ENCODE peak calls at places on chromosomes 13 and 19, in five cellular contexts. F is thyroid gland, Y is uterus, J is stomach, G is tibial nerve. Z is an unnamed sample.

GRCh38 chr19:58182577-58182988 is 278 bp upstream of the ZNF274 start:
- DNase-seq in F (no peak), Y (no peak), J (no peak), G (no peak), Z (no peak)

GRCh38 chr13:59452189-59452588 is 711.5 kb downstream of the DIAPH3 start:
- DNase-seq in F (no peak), Y (no peak), J (no peak), G (no peak), Z (no peak)

GRCh38 chr13:112868308-112868707 is 100.7 kb upstream of the MCF2L start:
- DNase-seq in F (no peak), Y (no peak), J (no peak), G (no peak), Z (no peak)

GRCh38 chr13:22926176-22927007 is 254.4 kb upstream of the SGCG start:
- DNase-seq in F (peak), Y (peak), J (no peak), G (peak), Z (peak)

GRCh38 chr13:39840201-39840600 is 184.7 kb downstream of the COG6 start:
- DNase-seq in F (no peak), Y (no peak), J (no peak), G (peak), Z (no peak)

GRCh38 chr19:17332677-17333581 is 1.7 kb downstream of the ANO8 start:
- DNase-seq in F (no peak), Y (no peak), J (no peak), G (no peak), Z (no peak)

GRCh38 chr19:49932731-49933131 is 3.4 kb upstream of the NUP62 start:
- DNase-seq in F (no peak), Y (no peak), J (no peak), G (no peak), Z (no peak)

GRCh38 chr13:99256709-99257108 is 1.5 kb downstream of the GPR18 start:
- DNase-seq in F (no peak), Y (no peak), J (no peak), G (no peak), Z (no peak)

GRCh38 chr13:34066344-34066743 is 248.4 kb downstream of the RFC3 start:
- DNase-seq in F (no peak), Y (no peak), J (no peak), G (no peak), Z (no peak)

GRCh38 chr19:49847731-49848696 is 2.9 kb upstream of the PTOV1 start:
- DNase-seq in F (no peak), Y (no peak), J (no peak), G (no peak), Z (no peak)

GRCh38 chr13:59677966-59678814 is 485.5 kb downstream of the DIAPH3 start:
- DNase-seq in F (no peak), Y (no peak), J (no peak), G (no peak), Z (no peak)

GRCh38 chr19:30669329-30670010 is 297.3 kb downstream of the ZNF536 start:
- DNase-seq in F (peak), Y (peak), J (peak), G (peak), Z (peak)

GRCh38 chr13:62185631-62186256 is 770.1 kb upstream of the PCDH20 start:
- DNase-seq in F (no peak), Y (no peak), J (no peak), G (no peak), Z (no peak)

GRCh38 chr19:14475251-14476073 is at the start of gene PTGER1:
- DNase-seq in F (no peak), Y (no peak), J (no peak), G (no peak), Z (no peak)

GRCh38 chr19:29618871-29619270 is 12.8 kb downstream of the POP4 start:
- DNase-seq in F (no peak), Y (no peak), J (no peak), G (no peak), Z (no peak)

GRCh38 chr13:100789481-100789880 is 114.9 kb upstream of the TMTC4 start:
- DNase-seq in F (peak), Y (no peak), J (peak), G (no peak), Z (no peak)

GRCh38 chr19:39385629-39386411 is 5.1 kb downstream of the PAF1 start:
- DNase-seq in F (no peak), Y (no peak), J (no peak), G (no peak), Z (no peak)

GRCh38 chr19:3389446-3389778 is 23.0 kb downstream of the NFIC start:
- DNase-seq in F (no peak), Y (no peak), J (no peak), G (no peak), Z (no peak)

DNA sequence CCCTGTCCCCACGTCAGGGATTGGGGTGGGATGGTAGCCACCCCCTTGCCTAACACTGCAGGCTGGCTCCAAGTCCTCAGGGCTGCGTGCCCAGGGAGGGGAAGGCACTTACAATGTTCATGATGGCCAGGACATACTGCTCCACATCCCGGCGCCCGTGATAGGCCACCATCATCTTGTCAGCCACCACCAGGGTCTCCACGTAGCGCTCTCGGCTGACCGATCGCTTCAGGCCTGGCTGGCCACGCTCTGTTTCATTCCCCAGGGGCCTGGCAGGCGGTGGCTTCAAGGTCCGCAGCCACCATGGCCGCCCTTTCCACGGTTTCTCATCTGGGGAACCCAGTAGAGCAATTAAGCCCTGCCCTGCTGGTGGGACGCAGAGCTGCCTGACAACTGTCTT is 9.7 kb downstream of the ADAMTS10 start:
- DNase-seq in F (no peak), Y (no peak), J (no peak), G (no peak), Z (no peak)
- TF ChIP-seq POLR2A in F (no peak), Y (no peak), J (no peak), G (no peak), Z (no peak)

GRCh38 chr13:24151864-24152263 is 8.7 kb upstream of the SPATA13 start:
- DNase-seq in F (no peak), Y (no peak), J (no peak), G (no peak), Z (no peak)

GRCh38 chr13:24150613-24151012 is 9.9 kb upstream of the SPATA13 start:
- DNase-seq in F (no peak), Y (no peak), J (no peak), G (no peak), Z (no peak)

GRCh38 chr13:24148414-24149305 is 11.9 kb upstream of the SPATA13 start:
- DNase-seq in F (peak), Y (no peak), J (peak), G (no peak), Z (no peak)

GRCh38 chr13:24147570-24147963 is 13.0 kb upstream of the SPATA13 start:
- DNase-seq in F (no peak), Y (no peak), J (no peak), G (no peak), Z (no peak)

GRCh38 chr13:24149306-24150032 is 11.1 kb upstream of the SPATA13 start:
- DNase-seq in F (no peak), Y (no peak), J (no peak), G (no peak), Z (no peak)
- H3K27ac ChIP-seq in F (no peak), Y (peak), J (peak), G (peak), Z (no peak)

GRCh38 chr13:114142640-114143490 is 10.4 kb upstream of the RASA3 start:
- DNase-seq in F (no peak), Y (no peak), J (peak), G (no peak), Z (no peak)
- TF ChIP-seq POLR2A in F (no peak), Y (no peak), J (no peak), G (no peak), Z (no peak)

DNA sequence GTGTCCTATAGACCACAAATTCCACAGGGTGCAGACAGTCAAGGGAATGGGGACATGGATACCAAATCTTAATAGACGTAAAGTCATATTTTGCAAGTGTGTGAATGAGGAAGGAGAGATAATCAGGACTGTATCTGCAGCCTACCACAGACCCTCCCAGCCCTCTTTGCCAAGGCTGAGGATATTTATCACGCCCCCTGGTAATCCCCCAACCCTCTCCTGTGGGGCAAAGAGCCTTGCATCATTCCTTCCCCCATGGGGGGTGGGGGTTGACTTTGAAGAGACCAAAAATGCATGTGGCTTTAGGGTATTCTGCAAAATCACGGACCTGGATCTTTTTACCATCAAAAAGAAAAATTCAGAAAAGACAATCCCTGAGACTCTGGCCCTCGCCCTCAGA is 39.1 kb upstream of the IGFL1 start:
- DNase-seq in F (no peak), Y (no peak), J (no peak), G (no peak), Z (no peak)
- H3K27ac ChIP-seq in F (no peak), Y (no peak), J (no peak), G (no peak), Z (no peak)

GRCh38 chr19:43594710-43595604 is 977 bp downstream of the IRGQ start:
- DNase-seq in F (peak), Y (no peak), J (peak), G (no peak), Z (peak)

GRCh38 chr19:43594081-43594697 is 1.7 kb downstream of the IRGQ start:
- DNase-seq in F (no peak), Y (no peak), J (no peak), G (no peak), Z (no peak)

GRCh38 chr19:43595999-43596841 is at the start of the genes IRGQ and ZNF576:
- DNase-seq in F (peak), Y (peak), J (peak), G (peak), Z (peak)

GRCh38 chr19:43596842-43597461 is 557 bp downstream of the ZNF576 start:
- DNase-seq in F (no peak), Y (no peak), J (no peak), G (no peak), Z (no peak)

DNA sequence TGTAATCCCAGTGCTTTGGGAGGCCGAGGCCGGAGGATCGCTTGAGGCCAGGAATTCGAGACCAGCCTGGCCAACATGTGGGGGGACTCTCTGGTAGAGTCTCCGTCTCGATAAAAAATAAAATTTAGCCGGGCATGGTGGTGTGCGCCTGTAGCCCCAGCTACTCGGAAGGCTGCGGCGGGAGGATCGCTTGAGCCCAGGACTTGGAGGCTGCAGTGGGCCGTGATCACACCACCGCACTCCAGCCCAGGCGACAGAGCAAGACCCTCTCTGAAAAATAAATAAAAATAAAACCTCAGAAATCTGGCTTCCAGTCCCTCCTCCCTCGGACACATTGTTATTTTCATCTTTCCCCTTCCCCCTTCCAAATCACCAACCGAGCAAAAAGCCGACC is 332 bp downstream of the IRGQ start:
- DNase-seq in F (peak), Y (no peak), J (no peak), G (no peak), Z (no peak)
- TF ChIP-seq POLR2A in F (no peak), Y (no peak), J (no peak), G (no peak), Z (no peak)

DNA sequence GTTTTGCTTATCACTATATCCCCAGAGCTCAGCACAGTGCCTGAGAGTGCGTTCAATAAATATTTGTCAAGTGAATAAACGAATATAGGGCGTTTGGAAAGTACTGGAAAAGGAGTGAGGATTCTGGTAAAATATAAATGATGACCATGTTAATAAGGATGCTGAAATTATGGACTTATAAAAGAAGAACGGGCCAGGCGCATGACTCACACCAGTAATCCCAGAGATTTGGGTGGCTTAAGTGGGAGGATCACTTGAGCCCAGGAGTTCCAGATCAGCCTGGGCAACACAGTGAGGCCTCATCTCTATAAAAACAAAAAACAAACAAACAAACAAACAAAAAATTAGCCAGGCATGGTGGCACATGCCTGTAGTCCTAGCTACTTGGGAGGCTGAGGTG is 198.1 kb downstream of the VWA8 start:
- DNase-seq in F (no peak), Y (no peak), J (no peak), G (no peak), Z (no peak)
- H3K27ac ChIP-seq in F (no peak), Y (no peak), J (no peak), G (no peak), Z (no peak)

DNA sequence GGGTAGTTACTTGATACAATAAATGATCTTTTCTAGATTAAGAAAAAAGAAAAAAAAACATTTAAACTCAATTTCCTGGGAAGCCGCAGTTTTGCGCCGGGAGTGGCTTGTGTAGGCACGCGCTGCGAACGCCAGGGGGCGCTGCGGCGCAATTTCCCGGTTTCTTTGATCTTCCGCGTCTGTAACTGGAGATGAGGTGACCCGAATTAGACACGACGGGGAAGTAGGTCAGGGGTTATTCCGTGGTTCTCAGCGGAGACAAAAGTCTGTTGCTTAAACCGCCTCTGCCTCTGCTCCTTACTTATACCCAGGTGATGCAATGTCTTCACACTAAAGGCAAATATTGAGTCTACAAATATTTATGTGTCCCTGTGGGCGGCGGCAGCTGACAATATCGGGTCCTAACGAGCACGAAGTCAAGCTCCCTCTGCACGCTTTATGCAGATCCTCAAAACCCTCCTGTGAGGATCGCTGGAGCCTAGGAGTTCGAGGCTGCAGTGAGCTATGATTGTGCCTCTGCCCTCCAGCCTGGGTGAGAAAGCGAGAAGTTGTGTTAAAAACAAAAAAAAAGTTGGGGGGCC is 15.2 kb downstream of the STXBP2 start:
- DNase-seq in F (peak), Y (peak), J (peak), G (peak), Z (peak)
- TF ChIP-seq POLR2A in F (no peak), Y (no peak), J (no peak), G (no peak), Z (no peak)

GRCh38 chr13:71864981-71865857 is 1.8 kb downstream of the DACH1 start:
- DNase-seq in F (no peak), Y (peak), J (no peak), G (no peak), Z (peak)
- H3K27ac ChIP-seq in F (no peak), Y (peak), J (peak), G (no peak), Z (peak)

GRCh38 chr19:40659566-40659965 is 30.9 kb downstream of the NUMBL start:
- DNase-seq in F (no peak), Y (no peak), J (no peak), G (no peak), Z (no peak)

GRCh38 chr19:40661616-40662015 is 28.8 kb downstream of the NUMBL start:
- DNase-seq in F (no peak), Y (no peak), J (no peak), G (no peak), Z (no peak)

GRCh38 chr19:40666803-40667438 is 23.5 kb downstream of the NUMBL start:
- DNase-seq in F (no peak), Y (no peak), J (no peak), G (no peak), Z (peak)

GRCh38 chr19:40663712-40664692 is 26.4 kb downstream of the NUMBL start:
- DNase-seq in F (no peak), Y (peak), J (no peak), G (no peak), Z (peak)

GRCh38 chr19:40662925-40663711 is 27.3 kb downstream of the NUMBL start:
- DNase-seq in F (peak), Y (peak), J (peak), G (peak), Z (peak)
- TF ChIP-seq POLR2A in F (peak), Y (peak), J (no peak), G (peak), Z (no peak)